ENCODE peak calls at places on chromosomes 16 and 17, in six cellular contexts. O, V, U, B, A and E are unnamed samples. For H3K4me1 and H3K27me3, the result is how much of the 10 kb centered on the place peaks cover.

GRCh38 chr17:73399056-73399455 is 87.3 kb upstream of the CDC42EP4 start:
- DNase-seq in U (no peak), A (no peak), B (no peak), V (no peak), O (no peak), E (no peak)

GRCh38 chr16:50446861-50447260 is 78.1 kb upstream of the BRD7 start:
- DNase-seq in U (no peak), V (no peak), A (no peak), B (no peak), O (no peak), E (no peak)

GRCh38 chr16:70432304-70432799 is 6.5 kb downstream of the ST3GAL2 start:
- DNase-seq in O (no peak), A (no peak), V (no peak), U (no peak), B (no peak), E (no peak)

GRCh38 chr16:621526-622105 is 9.2 kb upstream of the WFIKKN1 start:
- DNase-seq in V (no peak), U (no peak), A (no peak), O (no peak), B (no peak), E (peak)

GRCh38 chr17:289409-289808 is 63.2 kb downstream of the RPH3AL start:
- DNase-seq in A (no peak), U (no peak), V (no peak), O (no peak), B (no peak), E (no peak)

GRCh38 chr17:17822189-17822978 is 14.4 kb downstream of the SREBF1 start:
- DNase-seq in V (no peak), U (no peak), A (no peak), O (peak), B (no peak), E (peak)

GRCh38 chr16:14088155-14088753 is 17.1 kb downstream of the MRTFB start:
- DNase-seq in A (no peak), V (no peak), B (no peak), U (no peak), O (no peak), E (no peak)

GRCh38 chr16:3020247-3020603 is at the start of gene TNFRSF12A:
- DNase-seq in A (peak), B (peak), O (peak), V (peak), U (peak), E (peak)

GRCh38 chr17:4600563-4600962 is 16.2 kb downstream of the SMTNL2 start:
- DNase-seq in O (peak), V (no peak), A (no peak), U (no peak), B (peak), E (no peak)

GRCh38 chr16:3095869-3096268 is 3.2 kb downstream of the ZSCAN10 start:
- DNase-seq in O (no peak), A (peak), U (peak), V (no peak), B (peak), E (no peak)

GRCh38 chr16:86072328-86073102 is 173.6 kb downstream of the IRF8 start:
- DNase-seq in B (peak), O (peak), A (peak), U (no peak), V (peak), E (peak)

GRCh38 chr17:52758481-52758880 is 600.0 kb upstream of the CA10 start:
- DNase-seq in O (no peak), U (no peak), B (no peak), V (no peak), A (no peak), E (no peak)

GRCh38 chr16:65227041-65227835 is 105.4 kb upstream of the CDH11 start:
- DNase-seq in U (no peak), V (no peak), O (no peak), A (no peak), B (no peak), E (no peak)

GRCh38 chr16:35908152-35908551 is 2448.7 kb downstream of the TP53TG3F start:
- DNase-seq in A (no peak), B (no peak), V (no peak), U (no peak), O (no peak), E (no peak)

GRCh38 chr17:36703860-36704266 is 102.5 kb downstream of the MRM1 start:
- DNase-seq in U (no peak), O (peak), B (peak), V (peak), A (peak), E (peak)

GRCh38 chr16:58661199-58661830 is 23.3 kb downstream of the SLC38A7 start:
- DNase-seq in A (peak), O (no peak), B (peak), U (no peak), V (peak), E (peak)

GRCh38 chr17:549197-550040 is 165.2 kb downstream of the VPS53 start:
- DNase-seq in A (no peak), B (no peak), U (no peak), V (no peak), O (no peak), E (no peak)

GRCh38 chr16:73916839-73917594 is 379.6 kb upstream of the PSMD7 start:
- DNase-seq in U (no peak), B (no peak), A (no peak), V (no peak), O (no peak), E (no peak)

GRCh38 chr16:86363057-86363490 is 147.3 kb upstream of the FOXF1 start:
- DNase-seq in B (peak), A (peak), U (no peak), O (no peak), V (no peak), E (peak)

GRCh38 chr16:83473926-83474660 is 333.7 kb upstream of the HSBP1 start:
- DNase-seq in O (no peak), A (no peak), B (no peak), V (no peak), U (no peak), E (no peak)

GRCh38 chr17:10755592-10756127 is 25.8 kb upstream of the TMEM220 start:
- DNase-seq in B (no peak), A (no peak), U (no peak), O (no peak), V (no peak), E (no peak)

GRCh38 chr17:36515837-36516236 is 18.8 kb downstream of the MYO19 start:
- DNase-seq in O (no peak), B (no peak), U (no peak), V (no peak), A (no peak), E (no peak)

GRCh38 chr16:3020604-3021448 is 658 bp downstream of the TNFRSF12A start:
- DNase-seq in B (peak), O (peak), V (peak), A (peak), U (peak), E (peak)

GRCh38 chr17:56592487-56593072 is 919 bp upstream of the NOG start:
- DNase-seq in B (peak), V (peak), U (peak), A (peak), O (peak), E (peak)

GRCh38 chr17:43416998-43417891 is 18.5 kb downstream of the ARL4D start:
- DNase-seq in B (no peak), A (peak), O (peak), V (no peak), U (no peak), E (peak)

GRCh38 chr17:3738562-3739295 is 15.0 kb downstream of the HASPIN start:
- DNase-seq in A (peak), B (peak), O (no peak), V (no peak), U (peak), E (peak)

GRCh38 chr17:83083368-83084201 is 4.2 kb downstream of the METRNL start:
- DNase-seq in U (no peak), V (no peak), A (peak), B (peak), O (no peak), E (no peak)

GRCh38 chr17:75412455-75413317 is 7.2 kb upstream of the GRB2 start:
- DNase-seq in V (peak), O (peak), B (peak), A (peak), U (peak), E (peak)

GRCh38 chr17:80303824-80304223 is 43.2 kb downstream of the RNF213 start:
- DNase-seq in U (no peak), A (no peak), V (no peak), O (no peak), B (no peak), E (no peak)

GRCh38 chr16:9555051-9555450 is 463.6 kb downstream of the HAPSTR1 start:
- DNase-seq in A (no peak), B (no peak), V (no peak), O (no peak), U (no peak), E (no peak)

GRCh38 chr17:27299384-27300049 is 5.6 kb downstream of the WSB1 start:
- DNase-seq in V (no peak), A (no peak), B (no peak), O (no peak), U (no peak), E (no peak)

GRCh38 chr17:27306276-27306820 is 12.4 kb downstream of the WSB1 start:
- DNase-seq in V (no peak), O (no peak), A (no peak), B (no peak), U (no peak), E (no peak)

GRCh38 chr17:27303734-27304133 is 9.8 kb downstream of the WSB1 start:
- DNase-seq in B (no peak), O (no peak), U (no peak), A (no peak), V (no peak), E (no peak)
- H3K4me1 ChIP-seq in B (under half), O (half or more), U (under half), A (under half), V (under half), E (under half)

GRCh38 chr16:21279501-21279900 is 1.4 kb upstream of the CRYM start:
- DNase-seq in U (no peak), B (no peak), O (no peak), V (no peak), A (no peak), E (no peak)
- H3K27me3 ChIP-seq in U (under half), B (under half), O (under half), V (under half), A (under half), E (under half)

GRCh38 chr16:84742561-84743200 is 42.9 kb downstream of the USP10 start:
- DNase-seq in V (no peak), O (no peak), U (no peak), A (no peak), B (no peak), E (no peak)

GRCh38 chr16:84739349-84740124 is 39.7 kb downstream of the USP10 start:
- DNase-seq in O (no peak), A (peak), V (no peak), U (no peak), B (no peak), E (no peak)

GRCh38 chr16:84740596-84741071 is 40.8 kb downstream of the USP10 start:
- DNase-seq in V (no peak), O (peak), U (no peak), A (no peak), B (no peak), E (no peak)

GRCh38 chr16:84738255-84739038 is 38.6 kb downstream of the USP10 start:
- DNase-seq in V (peak), U (peak), O (peak), A (peak), B (peak), E (peak)

GRCh38 chr16:84741351-84741791 is 41.6 kb downstream of the USP10 start:
- DNase-seq in A (peak), V (no peak), U (no peak), B (no peak), O (no peak), E (no peak)
- H3K4me1 ChIP-seq in A (under half), V (under half), U (under half), B (under half), O (half or more), E (under half)

DNA sequence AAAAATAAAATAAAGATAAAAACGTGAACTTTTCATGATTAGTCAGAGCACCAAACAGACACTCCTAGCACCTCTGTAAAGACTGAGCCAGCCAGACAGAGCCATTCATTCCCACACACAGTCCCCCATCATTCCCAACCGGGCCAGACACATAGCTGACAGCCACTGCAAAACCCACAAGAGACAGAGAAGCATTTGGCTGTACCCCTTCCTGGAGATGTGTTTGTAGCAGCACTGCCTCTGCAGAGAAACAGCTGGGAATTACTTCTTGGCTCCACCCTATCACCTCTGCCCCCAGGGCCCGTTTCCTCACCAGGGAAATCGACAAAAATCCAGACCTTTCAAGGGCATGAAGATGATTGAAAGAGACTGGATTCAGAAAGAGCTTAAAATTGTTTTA is 46.4 kb downstream of the MYH11 start:
- DNase-seq in V (no peak), O (no peak), B (no peak), U (no peak), A (no peak), E (no peak)
- H3K27me3 ChIP-seq in V (under half), O (under half), B (under half), U (under half), A (under half), E (under half)

DNA sequence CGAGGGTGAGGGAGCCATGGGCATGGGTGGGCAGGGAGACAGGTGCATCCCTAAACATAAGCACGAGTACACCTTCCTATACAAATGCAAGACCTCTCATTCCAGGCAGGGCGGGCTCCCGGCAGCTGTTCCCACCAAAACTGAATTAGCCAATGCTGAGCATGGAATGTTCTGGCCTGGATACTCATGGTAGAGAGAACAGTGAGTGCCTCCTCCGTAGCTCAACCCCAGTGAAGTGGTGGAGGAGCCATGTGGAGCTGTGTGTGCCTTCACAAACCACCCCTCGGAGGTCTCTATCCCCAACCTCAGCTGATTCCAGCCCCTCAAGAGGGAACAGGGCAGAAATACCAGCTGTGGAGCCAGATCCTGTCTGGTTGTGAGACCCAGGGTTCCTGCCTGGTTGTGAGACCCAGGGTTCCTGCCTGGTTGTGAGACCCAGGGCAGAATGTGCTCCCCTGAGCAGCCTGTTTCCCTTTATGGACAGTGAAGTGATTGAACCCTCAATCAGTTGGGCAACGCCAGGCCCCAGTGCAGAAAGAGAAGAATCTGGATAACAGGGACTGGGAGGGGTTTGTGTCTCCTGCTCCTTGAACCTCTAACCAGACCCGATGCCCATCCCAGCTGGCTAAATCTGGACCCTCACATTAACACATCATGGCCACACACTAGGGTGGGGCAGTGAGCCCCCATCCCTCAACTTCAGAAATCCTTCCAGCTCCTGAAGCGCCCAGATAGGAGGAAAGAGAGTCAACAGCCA is 2.4 kb upstream of the CDH16 start:
- DNase-seq in A (no peak), B (no peak), V (no peak), O (no peak), U (no peak), E (no peak)
- H3K4me1 ChIP-seq in A (under half), B (under half), V (under half), O (half or more), U (under half), E (under half)

GRCh38 chr17:34644941-34645550 is 65.7 kb downstream of the TMEM132E start:
- DNase-seq in B (no peak), U (no peak), V (no peak), A (no peak), O (no peak), E (no peak)

GRCh38 chr17:34650361-34650760 is 71.0 kb downstream of the TMEM132E start:
- DNase-seq in B (no peak), V (no peak), U (no peak), A (no peak), O (no peak), E (no peak)

GRCh38 chr17:34651267-34651955 is 72.0 kb downstream of the TMEM132E start:
- DNase-seq in B (no peak), U (no peak), A (no peak), V (no peak), O (no peak), E (no peak)

GRCh38 chr17:34645636-34646035 is 66.3 kb downstream of the TMEM132E start:
- DNase-seq in U (no peak), A (no peak), B (no peak), V (no peak), O (no peak), E (no peak)

DNA sequence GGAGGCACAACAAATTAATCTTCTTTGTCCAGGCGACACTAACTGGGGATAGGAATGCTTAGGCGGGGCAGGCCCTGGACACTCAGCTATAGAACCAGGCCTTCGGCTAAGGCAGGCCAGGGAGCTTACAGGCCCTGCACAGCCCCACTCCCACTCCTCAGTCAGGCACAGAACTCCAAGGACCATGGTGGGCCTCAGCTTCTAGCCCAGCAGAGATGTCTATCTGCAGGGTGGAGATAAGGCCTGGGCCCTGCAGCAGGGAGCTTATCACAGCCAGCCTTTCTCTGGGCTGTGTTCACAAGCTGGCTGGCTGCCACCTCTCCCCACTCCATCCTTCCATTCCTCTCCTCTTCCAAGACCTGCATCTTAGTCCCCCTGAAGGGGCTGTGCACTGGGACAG is 68.1 kb downstream of the TMEM132E start:
- DNase-seq in V (no peak), O (no peak), A (no peak), U (no peak), B (peak), E (no peak)
- H3K27me3 ChIP-seq in V (under half), O (half or more), A (under half), U (under half), B (under half), E (under half)

GRCh38 chr16:56985962-56986360 is 3.4 kb upstream of the NLRC5 start:
- DNase-seq in V (no peak), U (no peak), B (no peak), O (no peak), A (no peak), E (no peak)
- H3K4me1 ChIP-seq in V (under half), U (under half), B (under half), O (half or more), A (under half), E (under half)